ENCODE peak calls at places on chromosomes 12 and 14, in five cellular contexts. Q is astrocyte of the cerebellum; E is stimulated activated CD8-positive, alpha-beta memory T cell treated with anti-CD3 and anti-CD28 coated beads, Interleukin-7, amount 100 ng/mL, for 1 hour; O is AG04450; X is SHP77. S is an unnamed sample.

GRCh38 chr12:117034249-117034648 is 65.0 kb downstream of the TESC start:
- DNase-seq in X (no peak), E (no peak), Q (no peak), O (no peak), S (no peak)

GRCh38 chr12:86724716-86725115 is 468.5 kb upstream of the MGAT4C start:
- DNase-seq in O (peak; percentile 36), Q (peak; percentile 27), E (no peak), X (no peak), S (no peak)

GRCh38 chr12:60684988-60685655 is 1089.3 kb downstream of the SLC16A7 start:
- DNase-seq in O (no peak), E (no peak), Q (no peak), X (no peak), S (no peak)

GRCh38 chr14:61812347-61813100 is 50.3 kb downstream of the SNAPC1 start:
- DNase-seq in E (no peak), X (no peak), Q (no peak), O (no peak), S (no peak)

GRCh38 chr12:93563807-93564538 is 8.5 kb upstream of the SOCS2 start:
- DNase-seq in Q (no peak), O (no peak), X (no peak), E (no peak), S (no peak)

GRCh38 chr14:88551094-88551870 is 3.5 kb downstream of the PTPN21 start:
- DNase-seq in Q (peak; percentile 60), E (no peak), X (peak; percentile 87), O (peak; percentile 63), S (peak; percentile 87)

GRCh38 chr14:39034481-39035296 is 68.3 kb downstream of the SEC23A start:
- DNase-seq in Q (no peak), X (no peak), O (no peak), E (no peak), S (no peak)

GRCh38 chr12:110694330-110694891 is 5.5 kb upstream of the HVCN1 start:
- DNase-seq in E (no peak), X (no peak), Q (no peak), O (no peak), S (no peak)

GRCh38 chr12:127280393-127281275 is 986.3 kb upstream of the TMEM132C start:
- DNase-seq in Q (no peak), O (no peak), X (no peak), E (no peak), S (peak; percentile 12)

GRCh38 chr14:24670594-24670993 is 36.6 kb upstream of the GZMB start:
- DNase-seq in O (no peak), X (no peak), E (no peak), Q (no peak), S (no peak)

GRCh38 chr12:108326254-108326750 is 12.8 kb downstream of the CMKLR1 start:
- DNase-seq in O (no peak), X (no peak), Q (no peak), E (no peak), S (no peak)

GRCh38 chr12:14691560-14691959 is 4.8 kb downstream of the GUCY2C start:
- DNase-seq in X (no peak), O (no peak), Q (no peak), E (no peak), S (peak; percentile 14)

GRCh38 chr14:88669346-88669745 is 106.5 kb downstream of the ZC3H14 start:
- DNase-seq in O (no peak), E (no peak), X (no peak), Q (no peak), S (no peak)

GRCh38 chr12:49057888-49058287 is 2.7 kb downstream of the KMT2D start:
- DNase-seq in O (no peak), E (no peak), Q (no peak), X (no peak), S (no peak)

GRCh38 chr12:64780531-64781373 is 21.5 kb upstream of the GNS start:
- DNase-seq in X (peak; percentile 23), O (no peak), E (no peak), Q (no peak), S (no peak)

GRCh38 chr12:27094726-27095125 is 12.3 kb upstream of the C12orf71 start:
- DNase-seq in E (no peak), X (no peak), Q (no peak), O (no peak), S (no peak)

GRCh38 chr14:58193542-58193941 is 6.4 kb upstream of the ACTR10 start:
- DNase-seq in X (no peak), O (no peak), Q (no peak), E (no peak), S (no peak)

GRCh38 chr14:76917759-76918175 is 91.6 kb downstream of the LRRC74A start:
- DNase-seq in X (peak; percentile 49), E (no peak), O (no peak), Q (no peak), S (peak; percentile 65)

GRCh38 chr14:103905861-103906456 is 22.3 kb upstream of the TDRD9 start:
- DNase-seq in E (no peak), O (no peak), X (peak; percentile 17), Q (no peak), S (no peak)

GRCh38 chr14:67583711-67584644 is 16.1 kb downstream of the PIGH start:
- DNase-seq in O (no peak), Q (peak; percentile 26), E (no peak), X (peak; percentile 20), S (peak; percentile 56)

GRCh38 chr12:44728566-44728965 is 147.5 kb downstream of the NELL2 start:
- DNase-seq in E (no peak), Q (no peak), X (no peak), O (no peak), S (no peak)

GRCh38 chr12:55925870-55926737 is 1.6 kb downstream of the PYM1 start:
- DNase-seq in X (no peak), Q (no peak), E (no peak), O (no peak), S (no peak)

GRCh38 chr12:27162229-27162537 is 79.8 kb upstream of the C12orf71 start:
- DNase-seq in O (no peak), X (no peak), Q (no peak), E (no peak), S (no peak)

GRCh38 chr14:91078095-91078737 is 17.8 kb upstream of the RPS6KA5 start:
- DNase-seq in Q (no peak), E (no peak), X (no peak), O (no peak), S (no peak)

GRCh38 chr14:72387727-72388126 is 455.5 kb downstream of the RGS6 start:
- DNase-seq in X (no peak), O (no peak), E (no peak), Q (no peak), S (no peak)

GRCh38 chr14:63677891-63678379 is 36.3 kb upstream of the WDR89 start:
- DNase-seq in O (no peak), X (no peak), E (no peak), Q (peak; percentile 11), S (no peak)

GRCh38 chr14:102811971-102812370 is 34.7 kb downstream of the TRAF3 start:
- DNase-seq in E (no peak), O (no peak), X (no peak), Q (no peak), S (no peak)

GRCh38 chr12:120408771-120409170 is 29.1 kb upstream of the COX6A1 start:
- DNase-seq in X (no peak), Q (no peak), E (no peak), O (no peak), S (no peak)

GRCh38 chr14:68507544-68508081 is 285.3 kb downstream of the ZFP36L1 start:
- DNase-seq in E (no peak), O (no peak), X (no peak), Q (no peak), S (no peak)

GRCh38 chr12:946656-947055 is 2.8 kb downstream of the RAD52 start:
- DNase-seq in O (no peak), Q (no peak), X (no peak), E (no peak), S (no peak)

GRCh38 chr14:61140872-61141271 is 140.3 kb downstream of the TMEM30B start:
- DNase-seq in O (peak; percentile 80), E (no peak), X (no peak), Q (peak; percentile 86), S (no peak)

S was measured in NCI-H1092.